ENCODE peak calls at places on chromosomes 11 and 22, in six cellular contexts. M, L, T, W, Y and E are unnamed samples.

GRCh38 chr22:30876221-30876751 is 92.3 kb downstream of the MORC2 start:
- DNase-seq in Y (no peak), W (no peak), T (no peak), L (no peak), M (no peak), E (peak; percentile 56)

GRCh38 chr11:44893250-44894216 is 57.1 kb downstream of the TP53I11 start:
- DNase-seq in Y (no peak), T (no peak), M (peak; percentile 47), W (no peak), L (no peak), E (peak; percentile 85)

GRCh38 chr11:125952973-125953372 is 7.1 kb downstream of the VSIG10L2 start:
- DNase-seq in M (peak; percentile 67), Y (no peak), L (no peak), T (peak; percentile 55), W (peak; percentile 51), E (peak; percentile 92)

GRCh38 chr11:70331901-70332300 is 61.4 kb downstream of the PPFIA1 start:
- DNase-seq in W (no peak), Y (no peak), T (no peak), L (no peak), M (no peak), E (no peak)

GRCh38 chr11:14789879-14790484 is 102.0 kb downstream of the CYP2R1 start:
- DNase-seq in M (no peak), L (peak; percentile 10), Y (no peak), W (no peak), T (no peak), E (no peak)

GRCh38 chr11:1394936-1395772 is 5.4 kb downstream of the BRSK2 start:
- DNase-seq in M (no peak), Y (no peak), L (no peak), T (no peak), W (no peak), E (no peak)

GRCh38 chr22:37909756-37910155 is 3.7 kb downstream of the MICALL1 start:
- DNase-seq in L (no peak), W (no peak), Y (no peak), M (no peak), T (no peak), E (peak; percentile 77)

GRCh38 chr11:47220401-47220821 is 5.6 kb downstream of the DDB2 start:
- DNase-seq in M (no peak), Y (peak; percentile 25), L (no peak), W (no peak), T (no peak), E (no peak)

GRCh38 chr11:76763573-76764348 is 19.4 kb upstream of the TSKU start:
- DNase-seq in T (no peak), Y (no peak), M (no peak), W (no peak), L (peak; percentile 42), E (no peak)

GRCh38 chr11:132343445-132343844 is 973.0 kb downstream of the NTM start:
- DNase-seq in W (no peak), L (no peak), T (no peak), Y (no peak), M (no peak), E (no peak)
- H3K27ac ChIP-seq in W (no peak overlapping the region), L (no peak overlapping the region), T (no peak overlapping the region), Y (no peak overlapping the region), M (no peak overlapping the region), E (no peak overlapping the region)

GRCh38 chr22:23849009-23850006 is 8.4 kb upstream of the SLC2A11 start:
- DNase-seq in Y (peak; percentile 58), T (peak; percentile 75), L (peak; percentile 55), W (peak; percentile 91), M (peak; percentile 91), E (peak; percentile 87)

GRCh38 chr22:23844739-23845202 is 6.0 kb upstream of the DERL3 start:
- DNase-seq in W (no peak), T (no peak), M (no peak), L (no peak), Y (no peak), E (no peak)

GRCh38 chr22:23847310-23847920 is 8.6 kb upstream of the DERL3 start:
- DNase-seq in T (no peak), M (no peak), Y (no peak), W (no peak), L (no peak), E (peak; percentile 62)

GRCh38 chr22:23847991-23848864 is 9.4 kb upstream of the DERL3 start:
- DNase-seq in T (no peak), W (no peak), L (no peak), Y (no peak), M (no peak), E (no peak)

DNA sequence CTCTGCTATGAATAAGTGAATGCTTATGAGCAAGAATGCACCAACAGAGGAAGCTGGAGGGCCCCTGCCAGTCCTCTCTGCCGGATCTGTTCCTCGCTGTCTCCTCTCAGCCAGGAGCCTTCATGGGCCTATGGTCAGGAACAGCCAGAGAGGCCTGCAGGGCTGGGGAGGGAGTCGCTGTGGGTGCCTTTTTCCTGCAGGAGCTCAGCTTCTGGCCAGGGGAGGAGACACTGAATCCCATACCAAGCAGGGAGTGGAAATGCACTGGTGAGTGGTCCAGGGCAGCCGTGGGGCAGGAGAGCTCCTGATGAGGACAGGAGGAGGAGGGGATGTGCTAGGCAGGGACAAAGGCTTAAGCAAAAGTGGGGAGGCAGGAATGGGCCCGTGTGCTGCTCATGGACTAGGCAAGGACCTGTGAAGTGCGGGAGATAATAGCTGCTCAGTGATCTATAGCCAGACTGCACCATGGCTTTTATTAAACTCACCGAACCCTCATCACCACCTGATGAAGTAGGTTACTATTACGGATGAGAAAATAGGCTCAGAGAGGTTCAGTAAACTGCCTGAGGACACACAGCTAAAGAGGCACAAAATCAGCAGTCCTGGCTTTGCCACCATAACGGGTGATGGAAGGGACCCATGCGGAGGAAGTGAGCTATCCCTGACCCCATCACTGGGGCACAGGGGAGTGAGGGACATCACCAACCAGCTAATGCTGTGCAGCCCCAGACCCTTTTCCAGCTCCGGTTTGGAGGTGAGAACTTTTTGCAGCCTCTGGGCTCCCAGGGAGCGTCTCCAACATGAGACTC is 7.1 kb upstream of the DERL3 start:
- DNase-seq in T (no peak), Y (no peak), L (no peak), W (no peak), M (no peak), E (no peak)
- H3K4me1 ChIP-seq in T (peaks cover 56% of the 10 kb centered on the region), Y (peaks cover 62% of the 10 kb centered on the region), L (no peaks in the 10 kb centered on the region), W (peaks cover 21% of the 10 kb centered on the region), M (peaks cover 5% of the 10 kb centered on the region), E (peaks cover 14% of the 10 kb centered on the region)

GRCh38 chr11:84496122-84496521 is 1131.0 kb downstream of the DLG2 start:
- DNase-seq in Y (no peak), W (no peak), L (no peak), T (no peak), M (no peak), E (no peak)
- TF ChIP-seq EP300 in Y (no peak), W (no peak), L (no peak), T (no peak), M (no peak), E (no peak)

DNA sequence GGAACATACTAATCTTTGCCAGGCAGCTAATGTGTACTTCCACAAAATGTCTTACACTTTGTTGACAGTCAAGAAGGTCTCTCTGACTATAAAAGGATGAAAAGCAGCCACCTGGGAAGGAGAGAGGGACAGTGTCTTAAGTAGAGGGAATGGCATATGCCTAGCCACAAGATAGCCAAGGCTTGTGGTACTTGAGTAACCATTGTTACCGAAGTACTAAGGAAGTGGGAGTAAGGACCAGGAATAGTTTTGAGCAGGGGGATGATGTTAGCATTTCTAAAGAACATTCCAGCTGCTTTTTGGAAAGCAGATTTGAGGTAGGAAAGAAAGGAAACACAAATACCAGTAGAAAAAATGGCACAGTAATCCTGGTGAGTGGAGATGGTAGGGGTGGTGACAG is 3.4 kb downstream of the TMEM126A start:
- DNase-seq in Y (no peak), M (no peak), L (no peak), T (no peak), W (no peak), E (no peak)
- H3K27ac ChIP-seq in Y (no peak overlapping the region), M (no peak overlapping the region), L (no peak overlapping the region), T (no peak overlapping the region), W (no peak overlapping the region), E (no peak overlapping the region)

DNA sequence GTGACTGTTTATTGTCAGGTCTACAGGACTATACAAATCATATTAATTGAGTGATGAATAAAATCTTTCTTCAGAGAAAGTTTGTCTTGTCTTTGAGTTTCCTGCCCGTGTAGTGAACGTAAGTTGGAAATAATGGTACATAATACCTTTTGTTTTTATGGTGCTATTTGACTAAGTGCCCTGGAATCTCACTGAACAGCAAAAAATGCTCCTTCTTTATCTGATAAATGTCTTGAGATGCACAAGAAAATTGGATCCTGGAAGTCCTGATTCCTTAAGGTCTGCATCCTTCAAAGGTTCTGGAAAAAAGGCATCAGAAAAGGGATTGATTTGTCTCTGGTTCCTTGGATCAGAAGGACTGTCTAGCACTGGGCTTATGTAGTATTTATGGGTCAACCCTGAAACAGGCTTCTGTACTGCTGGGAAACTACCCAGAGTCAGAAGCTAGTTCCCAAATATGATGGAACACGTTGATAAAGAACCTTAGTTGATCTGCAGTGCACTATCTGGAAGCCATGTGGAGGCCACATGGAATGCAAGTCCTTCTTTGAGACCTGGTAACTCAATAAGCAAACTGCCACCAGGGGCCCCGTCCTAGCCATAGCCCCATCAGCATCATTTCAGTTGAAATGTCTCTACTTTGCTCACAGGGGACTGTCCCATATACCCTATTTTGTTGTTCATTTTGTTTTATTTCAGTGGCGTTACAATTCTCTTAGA is 100.6 kb upstream of the CD44 start:
- DNase-seq in M (no peak), L (no peak), Y (no peak), T (no peak), W (no peak), E (no peak)
- H3K4me1 ChIP-seq in M (no peaks in the 10 kb centered on the region), L (peaks cover 19% of the 10 kb centered on the region), Y (no peaks in the 10 kb centered on the region), T (no peaks in the 10 kb centered on the region), W (peaks cover 2% of the 10 kb centered on the region), E (peaks cover 2% of the 10 kb centered on the region)

DNA sequence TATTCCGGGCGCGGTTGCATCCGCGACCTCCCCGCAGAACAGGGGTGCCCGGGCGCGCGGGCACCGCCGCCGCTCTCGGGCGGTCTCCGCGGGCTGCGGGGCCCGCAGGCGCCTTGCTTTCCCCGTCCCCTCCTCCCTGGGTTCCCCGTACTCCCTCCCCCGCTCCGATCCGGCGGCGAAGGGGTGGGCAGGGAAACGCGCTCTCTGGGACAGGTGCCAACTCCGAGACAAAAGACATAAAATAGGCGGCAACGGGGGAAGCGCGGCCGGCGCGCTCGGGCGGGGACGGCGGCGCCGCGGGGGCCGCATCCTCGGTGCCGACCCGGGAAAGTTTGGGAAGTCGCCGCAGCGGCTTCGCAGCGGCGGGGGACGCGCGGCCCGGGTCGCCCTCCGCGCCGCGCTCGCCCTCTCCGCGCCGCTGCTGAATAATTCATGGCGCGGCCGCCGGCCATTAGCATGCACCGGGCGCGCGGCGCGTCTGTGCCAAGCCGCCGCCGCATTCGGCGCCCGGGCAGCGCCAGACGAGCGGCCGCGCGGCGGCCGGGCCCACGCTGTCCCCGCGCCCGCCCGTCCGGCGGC is 78.8 kb upstream of the PPARA start:
- DNase-seq in Y (no peak), L (peak; percentile 92), T (peak; percentile 96), M (no peak), W (peak; percentile 91), E (peak; percentile 97)
- TF ChIP-seq EP300 in Y (no peak), L (no peak), T (no peak), M (no peak), W (no peak), E (no peak)